ENCODE peak calls at places on chromosomes 6 and 20, in six cellular contexts. A is Right ventricle myocardium superior; V is left lung; N is neural crest cell; T is effector memory CD8-positive, alpha-beta T cell; C is right atrium auricular region. D is an unnamed sample.

GRCh38 chr6:29451471-29452193 is 5.2 kb downstream of the OR11A1 start:
- DNase-seq in A (no peak), V (no peak), N (no peak), T (no peak), C (no peak), D (no peak)

GRCh38 chr6:89239338-89239737 is 22.2 kb upstream of the GABRR1 start:
- DNase-seq in A (no peak), V (no peak), N (no peak), T (peak), C (no peak), D (no peak)

GRCh38 chr6:18488526-18489270 is 101.5 kb downstream of the RNF144B start:
- DNase-seq in A (no peak), V (no peak), N (no peak), T (no peak), C (no peak), D (no peak)

GRCh38 chr20:39429716-39430115 is 467.6 kb downstream of the DHX35 start:
- DNase-seq in A (no peak), V (no peak), N (no peak), T (no peak), C (no peak), D (no peak)

GRCh38 chr6:68718379-68719073 is 83.4 kb downstream of the ADGRB3 start:
- DNase-seq in A (peak), V (no peak), N (no peak), T (no peak), C (no peak), D (no peak)

GRCh38 chr20:53706008-53706481 is 112.4 kb upstream of the ZNF217 start:
- DNase-seq in A (no peak), V (no peak), N (no peak), T (no peak), C (no peak), D (no peak)

GRCh38 chr6:3423439-3424184 is 33.2 kb downstream of the SLC22A23 start:
- DNase-seq in A (no peak), V (no peak), N (no peak), T (no peak), C (no peak), D (no peak)

GRCh38 chr20:50386641-50386960 is 123.6 kb upstream of the PTPN1 start:
- DNase-seq in A (no peak), V (no peak), N (no peak), T (no peak), C (no peak), D (no peak)

GRCh38 chr6:113671440-113671839 is 185.7 kb upstream of the MARCKS start:
- DNase-seq in A (no peak), V (no peak), N (no peak), T (no peak), C (no peak), D (no peak)

GRCh38 chr20:50187403-50188051 is 3.1 kb upstream of the CEBPB start:
- DNase-seq in A (peak), V (peak), N (no peak), T (no peak), C (peak), D (no peak)

GRCh38 chr20:63366658-63367360 is 5.7 kb upstream of the CHRNA4 start:
- DNase-seq in A (no peak), V (peak), N (no peak), T (no peak), C (no peak), D (no peak)

GRCh38 chr6:111427341-111428116 is 55.5 kb downstream of the REV3L start:
- DNase-seq in A (no peak), V (no peak), N (no peak), T (no peak), C (no peak), D (no peak)

GRCh38 chr20:19692685-19693119 is 65.4 kb upstream of the RIN2 start:
- DNase-seq in A (peak), V (peak), N (peak), T (peak), C (peak), D (peak)

GRCh38 chr6:53174996-53175395 is 26.4 kb upstream of the GCM1 start:
- DNase-seq in A (no peak), V (no peak), N (no peak), T (no peak), C (no peak), D (no peak)

GRCh38 chr6:111774346-111774703 is 98.9 kb downstream of the FYN start:
- DNase-seq in A (no peak), V (no peak), N (no peak), T (no peak), C (no peak), D (no peak)

GRCh38 chr6:111162504-111162903 is 75.2 kb downstream of the SLC16A10 start:
- DNase-seq in A (no peak), V (no peak), N (no peak), T (no peak), C (no peak), D (no peak)

GRCh38 chr6:167094820-167095637 is 27.9 kb upstream of the CCR6 start:
- DNase-seq in A (no peak), V (no peak), N (no peak), T (no peak), C (no peak), D (no peak)

GRCh38 chr6:135030532-135031178 is 24.0 kb downstream of the HBS1L start:
- DNase-seq in A (no peak), V (no peak), N (no peak), T (no peak), C (no peak), D (no peak)

GRCh38 chr6:56851541-56852248 is 103.2 kb upstream of the BEND6 start:
- DNase-seq in A (peak), V (no peak), N (peak), T (no peak), C (no peak), D (no peak)

GRCh38 chr6:109743739-109744138 is 52.6 kb downstream of the FIG4 start:
- DNase-seq in A (no peak), V (no peak), N (no peak), T (no peak), C (no peak), D (no peak)

GRCh38 chr6:9204171-9204570 is 768.8 kb upstream of the SLC35B3 start:
- DNase-seq in A (no peak), V (no peak), N (no peak), T (no peak), C (no peak), D (peak)

GRCh38 chr20:34022154-34022842 is 28.6 kb downstream of the RALY start:
- DNase-seq in A (no peak), V (no peak), N (no peak), T (no peak), C (no peak), D (no peak)

GRCh38 chr6:47004458-47004857 is 37.7 kb downstream of the ADGRF1 start:
- DNase-seq in A (no peak), V (no peak), N (no peak), T (no peak), C (no peak), D (no peak)

GRCh38 chr6:170461556-170462365 is 91.3 kb downstream of the PSMB1 start:
- DNase-seq in A (no peak), V (no peak), N (no peak), T (no peak), C (no peak), D (no peak)

GRCh38 chr6:29553268-29554057 is 6.1 kb downstream of the UBD start:
- DNase-seq in A (peak), V (peak), N (peak), T (no peak), C (peak), D (peak)

GRCh38 chr6:129331450-129332138 is 378.4 kb downstream of the ARHGAP18 start:
- DNase-seq in A (no peak), V (no peak), N (no peak), T (no peak), C (no peak), D (no peak)

GRCh38 chr6:73231986-73232391 is 6.7 kb upstream of the KHDC1L start:
- DNase-seq in A (no peak), V (no peak), N (no peak), T (no peak), C (peak), D (no peak)

GRCh38 chr20:63230800-63231268 is 4.9 kb upstream of the BIRC7 start:
- DNase-seq in A (peak), V (peak), N (peak), T (no peak), C (peak), D (peak)